ENCODE peak calls at places on chromosome 6, in ten cellular contexts. E is cardiac muscle cell, I is suprapubic skin, B is colonic mucosa, H is GM10248, G is breast epithelium, Z is endothelial cell, R is Calu3, Y is H1, X is heart left ventricle. T is an unnamed sample.

GRCh38 chr6:45703041-45703739 is 312.5 kb downstream of the CLIC5 start:
- DNase-seq in E (no peak), I (no peak), B (no peak), H (no peak), G (no peak), Z (no peak), R (no peak), Y (no peak), X (no peak), T (no peak)

GRCh38 chr6:31383149-31383548 is 20.2 kb upstream of the MICA start:
- DNase-seq in E (no peak), I (no peak), B (no peak), H (no peak), G (no peak), Z (no peak), R (no peak), Y (no peak), X (no peak), T (no peak)

GRCh38 chr6:122839906-122840305 is 50.8 kb downstream of the SMPDL3A start:
- DNase-seq in E (no peak), I (no peak), B (no peak), H (no peak), G (no peak), Z (no peak), R (no peak), Y (no peak), X (no peak), T (no peak)

GRCh38 chr6:43840490-43841218 is 70.6 kb downstream of the VEGFA start:
- DNase-seq in E (peak), I (no peak), B (no peak), H (no peak), G (no peak), Z (no peak), R (no peak), Y (no peak), X (no peak), T (no peak)

GRCh38 chr6:129210684-129211083 is 327.7 kb downstream of the LAMA2 start:
- DNase-seq in E (no peak), I (no peak), B (no peak), H (no peak), G (no peak), Z (no peak), R (no peak), Y (no peak), X (no peak), T (no peak)

GRCh38 chr6:44661221-44661609 is 273.7 kb downstream of the CDC5L start:
- DNase-seq in E (no peak), I (no peak), B (no peak), H (no peak), G (no peak), Z (no peak), R (no peak), Y (no peak), X (no peak), T (no peak)

GRCh38 chr6:148179786-148180185 is 162.9 kb upstream of the SASH1 start:
- DNase-seq in E (peak), I (no peak), B (no peak), H (peak), G (no peak), Z (peak), R (peak), Y (no peak), X (no peak), T (no peak)

GRCh38 chr6:142570221-142570671 is 268.4 kb downstream of the ADGRG6 start:
- DNase-seq in E (no peak), I (no peak), B (no peak), H (no peak), G (no peak), Z (no peak), R (no peak), Y (no peak), X (no peak), T (no peak)

GRCh38 chr6:89961481-89961880 is 67.2 kb downstream of the GJA10 start:
- DNase-seq in E (no peak), I (no peak), B (no peak), H (no peak), G (no peak), Z (no peak), R (no peak), Y (no peak), X (no peak), T (no peak)

GRCh38 chr6:81997091-81997926 is 244.8 kb upstream of the TENT5A start:
- DNase-seq in E (peak), I (no peak), B (no peak), H (no peak), G (no peak), Z (no peak), R (no peak), Y (no peak), X (no peak), T (no peak)

GRCh38 chr6:131250121-131250520 is 114.9 kb downstream of the AKAP7 start:
- DNase-seq in E (peak), I (peak), B (peak), H (no peak), G (no peak), Z (peak), R (peak), Y (no peak), X (peak), T (no peak)

GRCh38 chr6:28537509-28538140 is 11.9 kb downstream of the GPX5 start:
- DNase-seq in E (no peak), I (no peak), B (no peak), H (no peak), G (no peak), Z (no peak), R (no peak), Y (peak), X (no peak), T (no peak)

GRCh38 chr6:2432258-2432657 is 186.9 kb upstream of the GMDS start:
- DNase-seq in E (peak), I (no peak), B (no peak), H (no peak), G (no peak), Z (no peak), R (no peak), Y (no peak), X (no peak), T (no peak)

GRCh38 chr6:138004423-138005287 is 102.6 kb downstream of the PERP start:
- DNase-seq in E (peak), I (no peak), B (peak), H (peak), G (no peak), Z (peak), R (peak), Y (no peak), X (no peak), T (no peak)
- TF ChIP-seq CTCF in E (peak), I (peak), B (peak), H (peak), G (peak), Z (peak), R (peak), Y (peak), X (peak), T (peak)

GRCh38 chr6:11280394-11280793 is 47.9 kb upstream of the NEDD9 start:
- DNase-seq in E (no peak), I (no peak), B (no peak), H (no peak), G (no peak), Z (no peak), R (no peak), Y (no peak), X (no peak), T (no peak)
- TF ChIP-seq CTCF in E (no peak), I (no peak), B (no peak), H (no peak), G (no peak), Z (no peak), R (no peak), Y (no peak), X (no peak), T (no peak)

GRCh38 chr6:57190140-57190539 is 18.0 kb downstream of the BAG2 start:
- DNase-seq in E (peak), I (no peak), B (no peak), H (no peak), G (no peak), Z (no peak), R (no peak), Y (no peak), X (no peak), T (no peak)
- TF ChIP-seq CTCF in E (peak), I (no peak), B (peak), H (no peak), G (no peak), Z (no peak), R (no peak), Y (no peak), X (peak), T (peak)

GRCh38 chr6:88513920-88514319 is 347.8 kb upstream of the CNR1 start:
- DNase-seq in E (no peak), I (no peak), B (no peak), H (no peak), G (no peak), Z (no peak), R (no peak), Y (no peak), X (no peak), T (no peak)
- TF ChIP-seq CTCF in E (no peak), I (no peak), B (no peak), H (no peak), G (no peak), Z (no peak), R (no peak), Y (no peak), X (no peak), T (no peak)

GRCh38 chr6:106974999-106975698 is 620 bp upstream of the CD24 start:
- DNase-seq in E (peak), I (no peak), B (peak), H (peak), G (peak), Z (peak), R (peak), Y (no peak), X (peak), T (peak)

GRCh38 chr6:106976270-106976669 is 1.7 kb upstream of the CD24 start:
- DNase-seq in E (no peak), I (no peak), B (peak), H (no peak), G (no peak), Z (no peak), R (peak), Y (no peak), X (no peak), T (no peak)

GRCh38 chr6:106975699-106976032 is 1.1 kb upstream of the CD24 start:
- DNase-seq in E (peak), I (no peak), B (no peak), H (no peak), G (no peak), Z (no peak), R (no peak), Y (no peak), X (no peak), T (no peak)

GRCh38 chr6:106981901-106982300 is 7.4 kb upstream of the CD24 start:
- DNase-seq in E (no peak), I (no peak), B (no peak), H (no peak), G (no peak), Z (no peak), R (no peak), Y (no peak), X (no peak), T (no peak)

GRCh38 chr6:106979435-106979884 is 4.9 kb upstream of the CD24 start:
- DNase-seq in E (peak), I (peak), B (peak), H (peak), G (peak), Z (peak), R (peak), Y (peak), X (peak), T (peak)
- TF ChIP-seq CTCF in E (peak), I (peak), B (peak), H (peak), G (peak), Z (peak), R (peak), Y (peak), X (peak), T (peak)

GRCh38 chr6:168051648-168052047 is 27.4 kb downstream of the FRMD1 start:
- DNase-seq in E (no peak), I (peak), B (no peak), H (no peak), G (no peak), Z (no peak), R (no peak), Y (no peak), X (no peak), T (no peak)

GRCh38 chr6:168050861-168051586 is 28.0 kb downstream of the FRMD1 start:
- DNase-seq in E (peak), I (peak), B (no peak), H (no peak), G (no peak), Z (peak), R (no peak), Y (no peak), X (no peak), T (no peak)

GRCh38 chr6:168053086-168053956 is 25.7 kb downstream of the FRMD1 start:
- DNase-seq in E (no peak), I (peak), B (no peak), H (no peak), G (no peak), Z (no peak), R (no peak), Y (no peak), X (no peak), T (no peak)

GRCh38 chr6:168053957-168054471 is 25.0 kb downstream of the FRMD1 start:
- DNase-seq in E (no peak), I (no peak), B (no peak), H (no peak), G (no peak), Z (no peak), R (no peak), Y (no peak), X (no peak), T (no peak)

GRCh38 chr6:168052291-168052891 is 26.6 kb downstream of the FRMD1 start:
- DNase-seq in E (no peak), I (peak), B (peak), H (no peak), G (no peak), Z (no peak), R (peak), Y (no peak), X (no peak), T (no peak)
- TF ChIP-seq CTCF in E (no peak), I (no peak), B (peak), H (no peak), G (no peak), Z (no peak), R (peak), Y (no peak), X (no peak), T (no peak)

GRCh38 chr6:126632271-126632670 is 292.4 kb downstream of the CENPW start:
- DNase-seq in E (no peak), I (no peak), B (no peak), H (no peak), G (no peak), Z (no peak), R (no peak), Y (no peak), X (no peak), T (no peak)

GRCh38 chr6:126631343-126631742 is 291.4 kb downstream of the CENPW start:
- DNase-seq in E (peak), I (no peak), B (no peak), H (no peak), G (no peak), Z (no peak), R (no peak), Y (no peak), X (no peak), T (no peak)

GRCh38 chr6:126625019-126625418 is 285.1 kb downstream of the CENPW start:
- DNase-seq in E (peak), I (no peak), B (no peak), H (no peak), G (no peak), Z (peak), R (no peak), Y (no peak), X (no peak), T (no peak)

GRCh38 chr6:126633362-126633761 is 293.4 kb downstream of the CENPW start:
- DNase-seq in E (no peak), I (no peak), B (no peak), H (no peak), G (no peak), Z (no peak), R (no peak), Y (no peak), X (no peak), T (no peak)

GRCh38 chr6:126628125-126628524 is 288.2 kb downstream of the CENPW start:
- DNase-seq in E (no peak), I (no peak), B (no peak), H (no peak), G (no peak), Z (no peak), R (no peak), Y (no peak), X (no peak), T (no peak)
- TF ChIP-seq CTCF in E (no peak), I (no peak), B (no peak), H (no peak), G (no peak), Z (peak), R (no peak), Y (no peak), X (no peak), T (peak)

GRCh38 chr6:167255918-167256553 is 35.1 kb upstream of the UNC93A start:
- DNase-seq in E (no peak), I (no peak), B (no peak), H (no peak), G (no peak), Z (no peak), R (no peak), Y (no peak), X (no peak), T (no peak)
- TF ChIP-seq CTCF in E (peak), I (no peak), B (no peak), H (no peak), G (no peak), Z (peak), R (no peak), Y (peak), X (no peak), T (peak)